ENCODE peak calls at places on chromosomes 11 and 22, in five cellular contexts. Q is naive thymus-derived CD4-positive, alpha-beta T cell; P is foreskin keratinocyte; S is posterior cingulate gyrus; V is left cardiac atrium. M is an unnamed sample.

GRCh38 chr11:120057595-120058581 is 80.0 kb downstream of the TRIM29 start:
- DNase-seq in V (no peak), Q (no peak), P (peak), S (no peak), M (no peak)

GRCh38 chr22:44131412-44131811 is 49.3 kb upstream of the PARVG start:
- DNase-seq in Q (no peak), S (peak), P (no peak), V (no peak), M (no peak)

GRCh38 chr11:67463680-67464410 is 5.2 kb downstream of the TMEM134 start:
- DNase-seq in V (peak), S (no peak), Q (no peak), P (peak), M (peak)

GRCh38 chr11:266676-267439 is 11.3 kb upstream of the NLRP6 start:
- DNase-seq in V (no peak), Q (no peak), S (no peak), P (no peak), M (no peak)

GRCh38 chr11:2999464-2999998 is 7.4 kb upstream of the NAP1L4 start:
- DNase-seq in P (no peak), Q (no peak), V (no peak), S (peak), M (no peak)

GRCh38 chr11:65036931-65037330 is 4.1 kb upstream of the SAC3D1 start:
- DNase-seq in P (no peak), S (no peak), Q (no peak), V (peak), M (no peak)

GRCh38 chr22:47390026-47390970 is 627.8 kb downstream of the TBC1D22A start:
- DNase-seq in V (no peak), Q (no peak), S (peak), P (no peak), M (no peak)

GRCh38 chr11:86812981-86813380 is 12.6 kb downstream of the PRSS23 start:
- DNase-seq in S (no peak), Q (no peak), P (no peak), V (no peak), M (no peak)

GRCh38 chr11:126161146-126161458 is 50.3 kb downstream of the RPUSD4 start:
- DNase-seq in V (no peak), Q (no peak), P (no peak), S (peak), M (no peak)

GRCh38 chr11:72411623-72412532 is 22.5 kb downstream of the CLPB start:
- DNase-seq in V (no peak), Q (no peak), P (no peak), S (peak), M (peak)

GRCh38 chr22:50610041-50610451 is 9.5 kb downstream of the MAPK8IP2 start:
- DNase-seq in V (no peak), Q (no peak), S (peak), P (no peak), M (no peak)

GRCh38 chr11:129277216-129277838 is 85.2 kb upstream of the ARHGAP32 start:
- DNase-seq in P (peak), S (no peak), V (no peak), Q (no peak), M (no peak)

GRCh38 chr11:126871792-126872191 is 128.8 kb downstream of the KIRREL3 start:
- DNase-seq in S (no peak), Q (no peak), V (no peak), P (no peak), M (no peak)

GRCh38 chr11:14327105-14327504 is 31.9 kb downstream of the RRAS2 start:
- DNase-seq in V (no peak), P (no peak), S (no peak), Q (no peak), M (no peak)

GRCh38 chr11:10664511-10664910 is 29.0 kb downstream of the IRAG1 start:
- DNase-seq in Q (no peak), P (no peak), S (no peak), V (no peak), M (no peak)

GRCh38 chr11:7511405-7511804 is 2.4 kb upstream of the PPFIBP2 start:
- DNase-seq in P (peak), S (peak), V (peak), Q (no peak), M (peak)

GRCh38 chr11:2256293-2256913 is 14.0 kb downstream of the ASCL2 start:
- DNase-seq in V (no peak), S (no peak), P (peak), Q (no peak), M (no peak)

GRCh38 chr22:32605576-32605975 is 131.0 kb downstream of the FBXO7 start:
- DNase-seq in V (no peak), P (peak), S (no peak), Q (no peak), M (no peak)

GRCh38 chr11:107590460-107591097 is 368 bp upstream of the ELMOD1 start:
- DNase-seq in S (no peak), P (no peak), Q (no peak), V (no peak), M (no peak)

GRCh38 chr22:46056169-46057041 is 79.4 kb upstream of the WNT7B start:
- DNase-seq in P (peak), S (peak), Q (no peak), V (peak), M (peak)

GRCh38 chr11:36012979-36013378 is 69.1 kb downstream of the LDLRAD3 start:
- DNase-seq in S (no peak), Q (no peak), P (no peak), V (no peak), M (no peak)

GRCh38 chr22:20218981-20219380 is 49.1 kb downstream of the RTN4R start:
- DNase-seq in P (no peak), Q (no peak), S (no peak), V (no peak), M (no peak)

GRCh38 chr11:69699213-69699612 is 4.6 kb downstream of the FGF19 start:
- DNase-seq in P (no peak), S (no peak), V (no peak), Q (no peak), M (no peak)

GRCh38 chr11:113316251-113316650 is 1.9 kb downstream of the TTC12 start:
- DNase-seq in V (no peak), P (peak), S (no peak), Q (no peak), M (no peak)

GRCh38 chr11:69305885-69306540 is 12.1 kb downstream of the MYEOV start:
- DNase-seq in P (no peak), Q (no peak), S (peak), V (no peak), M (no peak)

GRCh38 chr22:20058989-20059770 is 20.9 kb upstream of the DGCR8 start:
- DNase-seq in P (no peak), V (no peak), Q (no peak), S (no peak), M (no peak)

GRCh38 chr11:15774021-15774862 is 582.1 kb downstream of the SOX6 start:
- DNase-seq in V (no peak), P (no peak), Q (no peak), S (no peak), M (no peak)

GRCh38 chr11:20672575-20672974 is 3.2 kb downstream of the NELL1 start:
- DNase-seq in Q (no peak), S (no peak), V (no peak), P (no peak), M (no peak)

GRCh38 chr11:31643831-31644230 is 134.3 kb downstream of the ELP4 start:
- DNase-seq in V (no peak), S (no peak), P (peak), Q (no peak), M (no peak)

GRCh38 chr11:65911682-65912568 is 6.9 kb downstream of the C11orf68 start:
- DNase-seq in V (peak), P (peak), Q (no peak), S (peak), M (no peak)

GRCh38 chr11:12761029-12761428 is 86.8 kb downstream of the TEAD1 start:
- DNase-seq in P (peak), S (no peak), Q (no peak), V (no peak), M (no peak)

GRCh38 chr11:116558504-116559252 is 214.1 kb downstream of the BUD13 start:
- DNase-seq in P (no peak), S (no peak), V (no peak), Q (no peak), M (no peak)

GRCh38 chr11:26983645-26984044 is 10.3 kb upstream of the FIBIN start:
- DNase-seq in S (no peak), P (no peak), Q (no peak), V (no peak), M (no peak)

GRCh38 chr11:5992150-5992549 is 5.4 kb upstream of the OR52L1 start:
- DNase-seq in Q (no peak), V (no peak), P (no peak), S (no peak), M (no peak)

GRCh38 chr11:67615455-67616430 is 9.0 kb downstream of the NDUFV1 start:
- DNase-seq in P (no peak), S (no peak), Q (no peak), V (no peak), M (no peak)

GRCh38 chr22:44347549-44347948 is 34.8 kb upstream of the SHISAL1 start:
- DNase-seq in Q (no peak), P (no peak), V (no peak), S (no peak), M (no peak)

GRCh38 chr22:49663311-49663711 is 164.4 kb downstream of the BRD1 start:
- DNase-seq in V (no peak), S (peak), Q (no peak), P (no peak), M (no peak)